ENCODE peak calls at places on chromosome 22, in eight cellular contexts. Q, Z, F, H, R, A, C and N are unnamed samples.

GRCh38 chr22:49848690-49849160 is 4.9 kb upstream of the ZBED4 start:
- DNase-seq in Q (no peak), Z (no peak), F (no peak), H (no peak), R (no peak), A (no peak), C (no peak), N (no peak)

GRCh38 chr22:36541831-36542391 is 12.9 kb upstream of the EIF3D start:
- DNase-seq in Q (no peak), Z (peak), F (no peak), H (no peak), R (no peak), A (peak), C (no peak), N (no peak)

GRCh38 chr22:19287076-19287724 is 4.3 kb downstream of the CLTCL1 start:
- DNase-seq in Q (no peak), Z (peak), F (no peak), H (no peak), R (no peak), A (no peak), C (no peak), N (no peak)

GRCh38 chr22:24060375-24060788 is 49.3 kb downstream of the CABIN1 start:
- DNase-seq in Q (no peak), Z (peak), F (no peak), H (no peak), R (no peak), A (no peak), C (no peak), N (peak)

GRCh38 chr22:30041881-30042280 is 38.4 kb upstream of the HORMAD2 start:
- DNase-seq in Q (no peak), Z (no peak), F (no peak), H (no peak), R (no peak), A (no peak), C (no peak), N (no peak)

GRCh38 chr22:39299829-39300178 is 19.6 kb downstream of the RPL3 start:
- DNase-seq in Q (no peak), Z (no peak), F (peak), H (no peak), R (no peak), A (no peak), C (peak), N (no peak)

GRCh38 chr22:36510384-36510783 is 3.5 kb upstream of the FOXRED2 start:
- DNase-seq in Q (no peak), Z (no peak), F (no peak), H (no peak), R (no peak), A (no peak), C (no peak), N (no peak)

GRCh38 chr22:17120711-17121234 is 387 bp downstream of the TMEM121B start:
- DNase-seq in Q (no peak), Z (peak), F (no peak), H (no peak), R (no peak), A (peak), C (no peak), N (peak)

GRCh38 chr22:47564651-47565050 is 802.2 kb downstream of the TBC1D22A start:
- DNase-seq in Q (no peak), Z (no peak), F (no peak), H (no peak), R (no peak), A (no peak), C (no peak), N (no peak)